ENCODE peak calls at places on chromosomes 6 and 20, in four cellular contexts. C is HepG2, V is A549, F is GM12878. R is an unnamed sample.

GRCh38 chr6:8530775-8531435 is 95.6 kb upstream of the SLC35B3 start:
- DNase-seq in C (no peak), V (no peak), F (no peak), R (peak)

GRCh38 chr6:169106176-169106575 is 147.5 kb downstream of the THBS2 start:
- DNase-seq in C (no peak), V (no peak), F (no peak), R (no peak)

GRCh38 chr20:46348231-46348803 is 40.0 kb upstream of the CDH22 start:
- DNase-seq in C (no peak), V (no peak), F (no peak), R (no peak)

GRCh38 chr6:3252369-3252768 is 6.4 kb upstream of the PSMG4 start:
- DNase-seq in C (peak), V (no peak), F (no peak), R (no peak)

GRCh38 chr20:31560900-31561598 is 44.0 kb upstream of the ID1 start:
- DNase-seq in C (no peak), V (peak), F (no peak), R (no peak)

GRCh38 chr6:105209950-105210706 is 30.3 kb upstream of the POPDC3 start:
- DNase-seq in C (peak), V (peak), F (no peak), R (no peak)

GRCh38 chr6:87846446-87846845 is 144.4 kb upstream of the AKIRIN2 start:
- DNase-seq in C (no peak), V (no peak), F (no peak), R (no peak)

GRCh38 chr20:46512943-46513844 is at the start of gene ZNF334:
- DNase-seq in C (peak), V (no peak), F (no peak), R (peak)

GRCh38 chr20:33667245-33668086 is 723 bp downstream of the ACTL10 start:
- DNase-seq in C (no peak), V (no peak), F (no peak), R (peak)

DNA sequence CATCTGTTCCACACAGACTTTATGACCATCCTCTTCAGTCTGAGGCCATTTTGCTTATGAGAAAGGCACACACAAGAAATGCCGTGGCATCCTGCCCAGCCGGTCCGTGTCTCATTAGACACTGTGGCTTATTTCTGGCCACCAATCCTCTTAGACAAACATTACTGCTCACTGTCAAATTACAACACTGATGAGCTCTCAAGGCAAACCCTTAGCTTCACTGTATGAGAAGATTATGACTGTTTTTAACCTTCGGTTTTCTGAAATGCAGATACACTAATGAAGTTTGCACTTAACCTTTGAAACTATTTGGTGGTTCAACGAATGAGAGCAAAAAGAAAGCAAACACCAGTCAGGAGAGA is 50.5 kb upstream of the DST start:
- DNase-seq in C (peak), V (no peak), F (no peak), R (no peak)
- TF ChIP-seq PBX3 in C (no peak), V (no peak), F (no peak), R (no peak)

GRCh38 chr6:13139119-13139518 is 189.2 kb downstream of the TBC1D7 start:
- DNase-seq in C (no peak), V (no peak), F (no peak), R (no peak)

GRCh38 chr6:13131935-13132661 is 196.2 kb downstream of the TBC1D7 start:
- DNase-seq in C (no peak), V (no peak), F (no peak), R (no peak)

GRCh38 chr6:13140972-13141371 is 187.4 kb downstream of the TBC1D7 start:
- DNase-seq in C (no peak), V (no peak), F (no peak), R (no peak)

DNA sequence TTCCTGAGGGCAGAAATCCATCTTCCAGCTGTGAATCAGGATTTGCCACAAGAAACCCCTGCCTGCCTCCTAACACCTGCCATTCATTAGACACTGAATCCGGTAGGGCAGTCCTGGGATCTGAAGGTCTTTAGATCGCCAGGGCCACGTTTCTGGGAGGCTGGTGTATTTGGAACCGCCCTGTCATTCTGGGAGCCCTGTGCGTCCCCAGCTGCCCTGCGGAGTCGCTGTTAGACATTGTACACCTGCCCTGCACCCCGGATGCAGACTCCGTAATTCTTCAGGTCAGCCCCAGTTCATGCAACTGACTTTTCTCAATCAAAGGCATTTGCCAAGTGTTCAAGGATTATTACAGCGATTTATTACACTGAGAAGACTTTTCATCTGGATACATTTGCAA is 193.2 kb downstream of the TBC1D7 start:
- DNase-seq in C (no peak), V (no peak), F (no peak), R (no peak)
- TF ChIP-seq PBX3 in C (no peak), V (no peak), F (no peak), R (no peak)

GRCh38 chr6:1044040-1044836 is 267.7 kb upstream of the FOXQ1 start:
- DNase-seq in C (peak), V (no peak), F (no peak), R (no peak)

GRCh38 chr6:1042583-1043457 is 269.1 kb upstream of the FOXQ1 start:
- DNase-seq in C (no peak), V (no peak), F (no peak), R (no peak)

GRCh38 chr6:1045239-1045638 is 266.7 kb upstream of the FOXQ1 start:
- DNase-seq in C (no peak), V (no peak), F (no peak), R (no peak)

GRCh38 chr6:1040393-1040792 is 271.5 kb upstream of the FOXQ1 start:
- DNase-seq in C (no peak), V (no peak), F (no peak), R (no peak)

DNA sequence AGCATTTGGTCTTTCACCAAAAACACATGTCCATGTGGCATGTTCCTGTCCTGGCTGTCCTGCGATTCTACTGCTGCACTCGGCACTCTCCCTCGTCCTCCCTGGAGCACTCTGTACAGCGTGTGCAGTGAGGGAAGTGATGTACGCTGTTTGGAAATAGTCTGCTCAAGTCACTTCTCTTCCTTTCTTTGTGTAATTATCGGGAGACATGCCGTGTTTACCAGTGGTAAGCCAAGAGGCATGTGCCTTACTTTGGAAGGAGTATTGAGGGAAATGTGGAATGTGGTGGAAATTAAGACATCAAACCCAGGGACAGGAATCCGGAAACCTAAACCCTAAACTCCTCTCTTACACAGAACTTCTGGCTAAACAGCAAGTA is 268.5 kb upstream of the FOXQ1 start:
- DNase-seq in C (no peak), V (no peak), F (no peak), R (no peak)
- TF ChIP-seq PBX3 in C (no peak), V (no peak), F (no peak), R (no peak)

GRCh38 chr20:60528141-60528540 is 569.9 kb downstream of the CDH26 start:
- DNase-seq in C (no peak), V (no peak), F (no peak), R (no peak)
- TF ChIP-seq PBX3 in C (no peak), V (no peak), F (no peak), R (no peak)